ENCODE peak calls at places on chromosome 1, in six cellular contexts. H is AG10803, N is retinal pigment epithelial cell, Y is cardiac fibroblast, L is choroid plexus epithelial cell, S is neural crest cell. J is an unnamed sample.

GRCh38 chr1:63931468-63931867 is 157.7 kb downstream of the ROR1 start:
- DNase-seq in L (peak), N (no peak), Y (peak), S (no peak), H (no peak), J (no peak)

GRCh38 chr1:94925561-94926364 is 1.1 kb downstream of the CNN3 start:
- DNase-seq in H (peak), L (peak), Y (peak), N (no peak), S (peak), J (peak)

GRCh38 chr1:99306056-99306455 is 41.8 kb downstream of the PLPPR4 start:
- DNase-seq in N (no peak), L (no peak), Y (no peak), S (no peak), H (no peak), J (no peak)

GRCh38 chr1:202101182-202101581 is 21.5 kb upstream of the GPR37L1 start:
- DNase-seq in N (no peak), Y (peak), L (no peak), H (no peak), S (no peak), J (no peak)

GRCh38 chr1:981491-981954 is 370 bp downstream of the PERM1 start:
- DNase-seq in S (no peak), L (no peak), Y (no peak), N (no peak), H (no peak), J (no peak)

GRCh38 chr1:81406292-81406691 is 394.4 kb upstream of the ADGRL2 start:
- DNase-seq in H (no peak), L (no peak), Y (no peak), S (no peak), N (no peak), J (no peak)

GRCh38 chr1:219432191-219432606 is 180.7 kb downstream of the ZC3H11B start:
- DNase-seq in H (no peak), L (no peak), Y (no peak), S (no peak), N (no peak), J (no peak)

GRCh38 chr1:246567258-246568235 is 1.3 kb downstream of the CNST start:
- DNase-seq in L (peak), H (peak), Y (peak), N (peak), S (no peak), J (no peak)

GRCh38 chr1:198186916-198187580 is 30.2 kb downstream of the NEK7 start:
- DNase-seq in S (no peak), Y (no peak), H (no peak), N (peak), L (no peak), J (no peak)

GRCh38 chr1:230371923-230372703 is 54.0 kb downstream of the PGBD5 start:
- DNase-seq in L (no peak), N (no peak), H (no peak), Y (no peak), S (no peak), J (no peak)
- TF ChIP-seq CTCF in L (no peak), N (no peak), H (no peak), Y (no peak), S (no peak), J (no peak)

DNA sequence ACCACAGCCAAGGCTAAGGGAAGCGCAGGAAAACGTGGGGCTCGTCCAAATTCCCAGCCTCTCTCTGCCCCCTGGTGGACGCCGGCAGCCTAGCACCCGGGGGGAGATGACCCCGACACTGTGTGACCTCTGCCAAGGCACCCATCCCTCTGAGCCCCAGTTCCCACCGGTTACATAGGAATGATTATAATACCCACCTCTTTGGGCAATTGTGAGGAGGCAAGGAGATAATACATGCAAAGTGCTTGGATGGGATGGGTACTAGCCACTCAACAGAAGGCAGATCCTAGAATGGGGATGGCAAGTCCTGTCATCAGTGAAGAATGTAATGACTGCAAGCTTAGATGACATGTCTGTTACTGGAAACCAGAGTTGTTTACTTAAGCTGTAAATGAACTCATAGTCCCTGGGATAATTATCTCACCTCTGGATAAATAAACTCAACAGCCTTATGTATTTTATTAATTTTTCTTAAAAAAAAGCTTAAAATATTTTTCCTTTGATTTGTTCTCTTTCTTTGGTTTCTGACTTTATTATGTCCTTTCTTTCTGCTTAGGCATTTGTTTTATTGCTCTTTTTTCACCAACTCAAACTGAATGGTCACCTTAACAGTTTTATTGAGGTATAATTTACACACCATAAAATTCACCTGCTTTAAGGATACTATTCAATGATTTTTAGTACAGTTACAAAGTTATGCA is 11.3 kb upstream of the BMP8B start:
- DNase-seq in S (peak), L (peak), H (peak), N (no peak), Y (peak), J (peak)
- TF ChIP-seq CTCF in S (peak), L (peak), H (peak), N (peak), Y (peak), J (peak)

GRCh38 chr1:75058424-75058823 is 75.8 kb upstream of the LHX8 start:
- DNase-seq in H (no peak), N (no peak), S (no peak), Y (no peak), L (no peak), J (no peak)

GRCh38 chr1:75053207-75053606 is 81.0 kb upstream of the LHX8 start:
- DNase-seq in Y (no peak), S (no peak), H (no peak), N (no peak), L (no peak), J (no peak)
- TF ChIP-seq CTCF in Y (no peak), S (peak), H (peak), N (no peak), L (no peak), J (no peak)

DNA sequence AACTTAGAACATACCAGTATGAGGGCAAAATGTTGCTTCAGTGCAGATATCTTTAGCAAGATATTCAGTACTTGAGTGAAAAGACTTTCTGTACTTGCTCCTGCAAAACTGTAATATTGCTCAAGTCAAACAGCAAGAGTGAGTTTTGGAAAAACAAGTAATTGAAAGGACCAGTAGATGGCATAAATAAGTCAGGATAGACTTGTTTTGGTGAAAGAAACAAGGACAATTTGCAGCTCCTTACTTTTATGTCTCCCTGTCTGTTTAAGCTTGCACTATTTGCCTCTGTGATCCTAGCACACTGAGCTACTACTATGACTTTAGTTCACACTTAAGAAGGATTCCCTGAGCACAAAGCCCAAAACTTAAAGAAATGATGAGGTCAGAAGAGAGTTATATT is 39.1 kb downstream of the IFI44 start:
- DNase-seq in H (peak), L (peak), N (no peak), S (no peak), Y (peak), J (no peak)
- TF ChIP-seq CTCF in H (peak), L (peak), N (peak), S (no peak), Y (peak), J (no peak)